ENCODE peak calls at places on chromosomes 3 and 15, in five cellular contexts. U is uterus, N is SJCRH30, L is upper lobe of right lung, K is HepG2. T is an unnamed sample.

GRCh38 chr15:25179673-25180511 is 225.1 kb downstream of the SNRPN start:
- DNase-seq in L (peak; percentile 44), N (no peak), K (no peak), U (peak; percentile 3), T (no peak)

GRCh38 chr3:20511863-20512262 is 325.9 kb upstream of the SGO1 start:
- DNase-seq in N (peak; percentile 54), U (no peak), K (peak; percentile 43), L (no peak), T (peak; percentile 83)

GRCh38 chr3:42195879-42196330 is 70.1 kb downstream of the CCK start:
- DNase-seq in L (no peak), N (no peak), U (no peak), K (no peak), T (no peak)

GRCh38 chr15:52247032-52247431 is 48.6 kb downstream of the MYO5C start:
- DNase-seq in N (no peak), L (no peak), U (no peak), K (no peak), T (no peak)

GRCh38 chr3:134029734-134030381 is at the start of gene SLCO2A1:
- DNase-seq in N (peak; percentile 43), K (no peak), L (peak; percentile 76), U (peak; percentile 44), T (peak; percentile 78)

GRCh38 chr15:65869954-65870871 is 922 bp downstream of the RAB11A start:
- DNase-seq in L (peak; percentile 67), U (peak; percentile 61), N (peak; percentile 51), K (peak; percentile 50), T (peak; percentile 62)

GRCh38 chr3:173659972-173660371 is 262.4 kb downstream of the NLGN1 start:
- DNase-seq in K (no peak), N (no peak), U (no peak), L (no peak), T (no peak)

GRCh38 chr3:120470870-120471269 is 20.1 kb upstream of the FSTL1 start:
- DNase-seq in N (no peak), U (peak; percentile 53), K (no peak), L (no peak), T (no peak)

GRCh38 chr3:32778389-32778788 is 39.4 kb upstream of the TRIM71 start:
- DNase-seq in U (no peak), K (peak; percentile 53), N (no peak), L (no peak), T (no peak)

GRCh38 chr3:57068437-57069089 is 8.1 kb downstream of the SPATA12 start:
- DNase-seq in K (no peak), N (peak; percentile 55), L (no peak), U (peak; percentile 77), T (no peak)

GRCh38 chr3:197736010-197736490 is 654 bp downstream of the RUBCN start:
- DNase-seq in U (no peak), N (peak; percentile 31), K (no peak), L (peak; percentile 62), T (peak; percentile 51)

GRCh38 chr3:67171841-67172240 is 173.7 kb downstream of the KBTBD8 start:
- DNase-seq in K (no peak), L (no peak), U (no peak), N (no peak), T (no peak)

GRCh38 chr3:126152458-126152857 is 27.9 kb downstream of the ALDH1L1 start:
- DNase-seq in K (no peak), U (no peak), L (no peak), N (no peak), T (no peak)

GRCh38 chr15:51223771-51224229 is 114.6 kb downstream of the CYP19A1 start:
- DNase-seq in U (no peak), K (no peak), L (no peak), N (no peak), T (no peak)

GRCh38 chr15:65646486-65646885 is 24.7 kb downstream of the SLC24A1 start:
- DNase-seq in L (no peak), N (peak; percentile 76), K (no peak), U (no peak), T (no peak)

GRCh38 chr3:127081001-127081720 is 98.2 kb downstream of the PLXNA1 start:
- DNase-seq in N (no peak), K (no peak), U (no peak), L (peak; percentile 44), T (no peak)

GRCh38 chr15:99441871-99442267 is 123.9 kb upstream of the MEF2A start:
- DNase-seq in U (no peak), K (no peak), L (no peak), N (no peak), T (no peak)

DNA sequence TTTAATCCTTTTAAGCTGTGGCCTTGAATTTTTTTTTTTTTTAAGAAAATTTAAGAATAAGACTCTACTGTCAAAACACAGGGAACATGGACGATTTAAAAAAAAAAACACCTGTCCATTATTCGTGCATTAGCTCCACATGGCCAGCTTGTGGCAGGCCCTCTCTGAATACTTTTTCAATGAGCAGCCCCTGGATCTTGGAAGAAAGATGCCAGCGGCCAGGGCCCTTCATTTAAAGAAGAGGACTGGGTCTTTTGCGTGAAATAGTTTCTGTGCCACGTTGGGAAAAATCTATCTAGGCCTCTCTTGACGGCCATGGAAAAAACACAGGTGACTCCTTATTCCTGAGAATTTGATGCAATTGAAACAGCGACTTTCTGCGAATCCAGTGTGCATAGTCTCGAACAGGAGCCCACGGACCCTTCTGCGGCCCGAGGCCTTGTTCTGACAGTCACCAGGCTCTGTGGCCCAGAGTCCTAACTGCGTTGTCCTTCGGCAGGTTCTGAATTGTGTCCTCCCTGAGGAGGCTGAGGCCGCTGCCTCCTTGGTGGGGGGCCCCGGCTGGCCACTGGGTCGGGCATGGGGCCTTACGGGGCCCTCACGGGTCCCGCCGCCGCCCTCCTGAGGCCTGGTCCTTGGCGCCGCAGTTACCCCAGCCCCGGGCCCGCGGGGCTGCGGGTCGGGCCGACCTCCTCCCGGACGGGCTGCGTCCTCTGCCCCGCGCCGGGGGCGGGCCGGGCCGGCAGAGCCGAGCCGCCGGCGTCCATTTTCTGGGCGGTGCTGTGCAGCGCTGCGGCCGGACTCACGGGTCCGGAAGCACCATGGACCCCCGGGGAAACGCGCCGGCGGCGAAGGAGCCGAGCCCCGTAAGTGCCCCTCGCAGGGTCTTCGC is 33.5 kb downstream of the ZBTB38 start:
- DNase-seq in L (peak; percentile 85), K (no peak), U (peak; percentile 60), N (peak; percentile 26), T (peak; percentile 76)
- H3K4me1 ChIP-seq in L (peaks cover 28% of the 10 kb centered on the region), K (peaks cover 52% of the 10 kb centered on the region), U (peaks cover 13% of the 10 kb centered on the region), N (no peaks in the 10 kb centered on the region), T (peaks cover 31% of the 10 kb centered on the region)

GRCh38 chr15:57675481-57676181 is 30.9 kb upstream of the POLR2M start:
- DNase-seq in N (no peak), K (peak; percentile 21), U (no peak), L (no peak), T (no peak)

GRCh38 chr15:57681011-57681410 is 25.5 kb upstream of the POLR2M start:
- DNase-seq in L (no peak), U (no peak), N (no peak), K (no peak), T (no peak)

GRCh38 chr15:57680021-57680420 is 26.5 kb upstream of the POLR2M start:
- DNase-seq in U (no peak), N (no peak), K (no peak), L (no peak), T (no peak)

GRCh38 chr15:57676578-57676977 is 29.9 kb upstream of the POLR2M start:
- DNase-seq in K (no peak), U (no peak), N (peak; percentile 47), L (no peak), T (no peak)

DNA sequence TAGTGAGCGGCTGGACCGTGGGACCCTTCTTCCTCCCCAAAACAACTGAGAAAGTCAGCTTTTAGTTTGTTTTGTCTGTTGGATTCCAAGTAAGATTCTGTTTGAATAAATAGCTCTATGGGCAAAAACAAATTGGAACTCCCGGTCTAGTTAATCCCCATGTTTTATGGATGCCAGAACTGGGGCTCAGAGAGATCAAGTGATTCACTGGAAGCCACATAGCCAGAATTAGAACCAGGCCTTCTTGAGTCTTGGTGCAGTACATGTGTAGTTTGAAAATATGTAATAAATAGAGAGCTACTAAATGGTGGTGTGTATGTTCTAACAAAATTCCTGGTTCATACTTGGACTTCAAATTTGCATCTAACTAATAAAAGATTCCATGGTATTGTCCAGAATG is 29.3 kb upstream of the POLR2M start:
- DNase-seq in K (no peak), N (no peak), U (no peak), L (no peak), T (no peak)
- H3K27me3 ChIP-seq in K (peaks cover 12% of the 10 kb centered on the region), N (no peaks in the 10 kb centered on the region), U (no peaks in the 10 kb centered on the region), L (no peaks in the 10 kb centered on the region), T (no peaks in the 10 kb centered on the region)

DNA sequence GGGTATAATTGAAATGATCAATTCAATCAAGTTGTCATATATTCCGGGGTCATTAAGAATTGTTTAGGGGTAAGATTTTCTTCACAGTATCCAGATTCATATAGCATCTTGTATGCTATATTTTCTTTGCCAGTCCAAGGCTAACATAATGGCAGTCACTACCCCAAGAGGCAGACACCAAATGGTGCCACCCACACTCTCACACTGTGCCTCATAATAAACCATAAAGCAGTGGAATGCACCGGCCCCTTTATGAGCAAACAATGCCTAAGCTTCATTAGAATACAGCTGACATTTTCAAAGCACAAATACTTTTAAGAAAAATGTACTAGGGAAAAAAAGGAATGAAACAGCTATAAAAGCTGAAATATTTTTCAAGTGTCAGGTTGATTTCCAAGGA is 121.6 kb downstream of the TFDP2 start:
- DNase-seq in K (no peak), L (no peak), N (peak; percentile 81), U (no peak), T (peak; percentile 49)
- H3K4me1 ChIP-seq in K (no peaks in the 10 kb centered on the region), L (no peaks in the 10 kb centered on the region), N (no peaks in the 10 kb centered on the region), U (peaks cover 6% of the 10 kb centered on the region), T (peaks cover 24% of the 10 kb centered on the region)

DNA sequence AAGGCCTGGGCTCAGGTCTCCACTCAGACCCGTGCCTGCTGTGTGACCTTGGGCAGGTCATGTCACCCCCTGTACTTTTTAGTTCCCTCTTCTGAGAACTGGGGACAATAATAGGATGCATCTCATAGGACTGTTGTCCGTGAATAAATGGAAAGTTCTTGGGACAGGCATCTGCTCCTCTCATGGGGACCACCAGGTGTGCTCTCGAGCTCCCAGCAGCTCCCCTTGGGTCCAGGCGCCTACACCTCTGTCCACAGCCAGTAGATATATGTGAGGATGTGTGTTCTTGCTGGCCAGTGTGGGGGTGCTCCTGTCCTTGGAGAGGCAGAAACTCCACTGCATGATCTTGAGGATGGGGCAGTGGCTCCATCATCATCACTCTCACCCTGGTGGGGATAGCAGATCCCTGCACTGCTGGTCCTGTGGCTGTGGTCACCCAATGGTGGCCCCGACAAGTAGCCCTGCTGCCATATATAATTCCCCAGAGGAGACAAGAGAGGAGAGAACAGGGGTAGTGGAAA is 257.6 kb upstream of the TLE3 start:
- DNase-seq in L (peak; percentile 20), N (no peak), K (no peak), U (no peak), T (no peak)
- H3K27me3 ChIP-seq in L (no peaks in the 10 kb centered on the region), N (no peaks in the 10 kb centered on the region), K (peaks cover 8% of the 10 kb centered on the region), U (no peaks in the 10 kb centered on the region), T (no peaks in the 10 kb centered on the region)

T was measured in GM23338.